ENCODE peak calls at places on chromosomes 16 and 17, in five cellular contexts. C is Kasumi-1; H is CD4-positive, alpha-beta T cell; Y is frontal cortex; E is esophagus muscularis mucosa. I is an unnamed sample.

GRCh38 chr17:38418693-38419507 is 9.4 kb upstream of the ARHGAP23 start:
- DNase-seq in C (no peak), H (no peak), Y (peak), E (no peak), I (no peak)

GRCh38 chr17:43003542-43004172 is 2.9 kb upstream of the IFI35 start:
- DNase-seq in E (no peak), H (no peak), Y (no peak), C (no peak), I (no peak)

GRCh38 chr16:11417487-11417886 is 72.2 kb downstream of the RMI2 start:
- DNase-seq in C (no peak), H (no peak), Y (no peak), E (no peak), I (no peak)

GRCh38 chr17:976316-976715 is 3.3 kb downstream of the NXN start:
- DNase-seq in E (no peak), H (no peak), Y (no peak), C (no peak), I (no peak)

GRCh38 chr17:19492140-19492539 is 41.5 kb upstream of the SLC47A1 start:
- DNase-seq in E (no peak), C (no peak), H (no peak), Y (no peak), I (no peak)

GRCh38 chr17:64706224-64707076 is 44.3 kb upstream of the SMURF2 start:
- DNase-seq in Y (no peak), E (no peak), H (no peak), C (no peak), I (no peak)

GRCh38 chr16:79110953-79111352 is 489.6 kb downstream of the MAF start:
- DNase-seq in E (no peak), Y (no peak), H (no peak), C (no peak), I (no peak)

GRCh38 chr17:50469671-50470305 is 1.1 kb upstream of the CHAD start:
- DNase-seq in Y (no peak), E (no peak), C (no peak), H (no peak), I (no peak)

GRCh38 chr17:48577330-48577945 is 712 bp downstream of the HOXB4 start:
- DNase-seq in C (no peak), Y (no peak), E (no peak), H (no peak), I (no peak)

GRCh38 chr17:3859895-3860294 is 13.8 kb upstream of the NCBP3 start:
- DNase-seq in Y (no peak), E (no peak), C (no peak), H (no peak), I (no peak)

GRCh38 chr17:352421-353212 is at the start of gene RPH3AL:
- DNase-seq in C (no peak), E (no peak), Y (no peak), H (no peak), I (no peak)

GRCh38 chr17:17093764-17094163 is 51.5 kb downstream of the MPRIP start:
- DNase-seq in C (no peak), H (no peak), Y (no peak), E (no peak), I (no peak)

GRCh38 chr17:47204722-47205418 is 4.3 kb upstream of the MYL4 start:
- DNase-seq in C (peak), Y (no peak), H (no peak), E (no peak), I (no peak)

GRCh38 chr17:40551874-40552768 is 13.2 kb downstream of the CCR7 start:
- DNase-seq in Y (no peak), C (no peak), H (no peak), E (peak), I (peak)

GRCh38 chr16:2149630-2150417 is 1.4 kb downstream of the RAB26 start:
- DNase-seq in C (no peak), H (no peak), E (no peak), Y (no peak), I (no peak)

GRCh38 chr17:6713130-6713917 is at the start of gene SLC13A5:
- DNase-seq in C (no peak), Y (peak), E (no peak), H (no peak), I (peak)

GRCh38 chr17:21194688-21195087 is 19.3 kb downstream of the TMEM11 start:
- DNase-seq in E (no peak), C (no peak), Y (no peak), H (no peak), I (no peak)

GRCh38 chr17:15393414-15393813 is 52.0 kb upstream of the TEKT3 start:
- DNase-seq in H (no peak), Y (no peak), E (no peak), C (no peak), I (no peak)

GRCh38 chr16:57347858-57348257 is 10.7 kb upstream of the CCL22 start:
- DNase-seq in E (peak), C (no peak), H (no peak), Y (no peak), I (peak)

GRCh38 chr16:17027488-17028129 is 443.2 kb downstream of the XYLT1 start:
- DNase-seq in E (no peak), Y (no peak), C (no peak), H (no peak), I (no peak)

I was measured in osteocyte.